ENCODE peak calls at places on chromosomes 12 and 14, in seven cellular contexts. One of them, this sample, is unnamed. For H3K9me3, the result is how much of the 10 kb centered on the place peaks cover.

GRCh38 chr12:20832911-20833310 is 22.4 kb downstream of the SLCO1B3 start:
- DNase-seq in IMR-90: no peak
- DNase-seq in heart right ventricle: no peak
- DNase-seq in breast epithelium: peak
- DNase-seq in psoas muscle: no peak
- DNase-seq in left ventricle myocardium inferior: no peak
- DNase-seq in cardiac muscle cell: no peak
- DNase-seq in this sample: no peak

GRCh38 chr14:46344327-46344937 is 307.1 kb downstream of the RPL10L start:
- DNase-seq in IMR-90: no peak
- DNase-seq in breast epithelium: no peak
- DNase-seq in cardiac muscle cell: peak
- DNase-seq in psoas muscle: no peak
- DNase-seq in heart right ventricle: no peak
- DNase-seq in left ventricle myocardium inferior: no peak
- DNase-seq in this sample: no peak

GRCh38 chr14:71006200-71006563 is 98.9 kb downstream of the PCNX1 start:
- DNase-seq in breast epithelium: no peak
- DNase-seq in psoas muscle: no peak
- DNase-seq in left ventricle myocardium inferior: no peak
- DNase-seq in IMR-90: peak
- DNase-seq in cardiac muscle cell: no peak
- DNase-seq in heart right ventricle: no peak
- DNase-seq in this sample: no peak

GRCh38 chr12:29176951-29177350 is 27.9 kb downstream of the FAR2 start:
- DNase-seq in left ventricle myocardium inferior: no peak
- DNase-seq in IMR-90: peak
- DNase-seq in heart right ventricle: no peak
- DNase-seq in breast epithelium: no peak
- DNase-seq in cardiac muscle cell: no peak
- DNase-seq in psoas muscle: no peak
- DNase-seq in this sample: no peak

GRCh38 chr14:38255408-38255672 is 553 bp downstream of the CLEC14A start:
- DNase-seq in breast epithelium: no peak
- DNase-seq in left ventricle myocardium inferior: peak
- DNase-seq in heart right ventricle: no peak
- DNase-seq in cardiac muscle cell: no peak
- DNase-seq in psoas muscle: no peak
- DNase-seq in IMR-90: no peak
- DNase-seq in this sample: no peak

GRCh38 chr14:35140718-35141581 is 18.6 kb downstream of the PRORP start:
- DNase-seq in cardiac muscle cell: no peak
- DNase-seq in breast epithelium: no peak
- DNase-seq in left ventricle myocardium inferior: no peak
- DNase-seq in IMR-90: peak
- DNase-seq in psoas muscle: no peak
- DNase-seq in heart right ventricle: no peak
- DNase-seq in this sample: no peak

GRCh38 chr12:112584266-112584722 is 165.5 kb downstream of the PTPN11 start:
- DNase-seq in left ventricle myocardium inferior: no peak
- DNase-seq in psoas muscle: no peak
- DNase-seq in breast epithelium: no peak
- DNase-seq in IMR-90: no peak
- DNase-seq in cardiac muscle cell: no peak
- DNase-seq in heart right ventricle: no peak
- DNase-seq in this sample: no peak

GRCh38 chr12:101619868-101620761 is 25.3 kb downstream of the MYBPC1 start:
- DNase-seq in heart right ventricle: no peak
- DNase-seq in psoas muscle: no peak
- DNase-seq in left ventricle myocardium inferior: no peak
- DNase-seq in breast epithelium: no peak
- DNase-seq in cardiac muscle cell: no peak
- DNase-seq in IMR-90: no peak
- DNase-seq in this sample: no peak

GRCh38 chr14:65370890-65371289 is 41.6 kb upstream of the FUT8 start:
- DNase-seq in left ventricle myocardium inferior: no peak
- DNase-seq in IMR-90: no peak
- DNase-seq in breast epithelium: no peak
- DNase-seq in cardiac muscle cell: no peak
- DNase-seq in heart right ventricle: no peak
- DNase-seq in psoas muscle: no peak
- DNase-seq in this sample: no peak

GRCh38 chr14:59293934-59294661 is 105.6 kb downstream of the DAAM1 start:
- DNase-seq in cardiac muscle cell: no peak
- DNase-seq in IMR-90: no peak
- DNase-seq in heart right ventricle: peak
- DNase-seq in left ventricle myocardium inferior: peak
- DNase-seq in psoas muscle: no peak
- DNase-seq in breast epithelium: no peak
- DNase-seq in this sample: no peak

GRCh38 chr12:47999816-48000215 is 4.5 kb downstream of the COL2A1 start:
- DNase-seq in psoas muscle: no peak
- DNase-seq in cardiac muscle cell: no peak
- DNase-seq in IMR-90: no peak
- DNase-seq in breast epithelium: no peak
- DNase-seq in left ventricle myocardium inferior: no peak
- DNase-seq in heart right ventricle: no peak
- DNase-seq in this sample: no peak

GRCh38 chr14:50531595-50532501 is 521 bp downstream of the MAP4K5 start:
- DNase-seq in cardiac muscle cell: peak
- DNase-seq in IMR-90: peak
- DNase-seq in psoas muscle: peak
- DNase-seq in left ventricle myocardium inferior: peak
- DNase-seq in breast epithelium: peak
- DNase-seq in heart right ventricle: peak
- DNase-seq in this sample: no peak

GRCh38 chr14:93056166-93056839 is 59.4 kb downstream of the ITPK1 start:
- DNase-seq in heart right ventricle: no peak
- DNase-seq in left ventricle myocardium inferior: no peak
- DNase-seq in psoas muscle: no peak
- DNase-seq in breast epithelium: no peak
- DNase-seq in IMR-90: no peak
- DNase-seq in cardiac muscle cell: no peak
- DNase-seq in this sample: no peak

GRCh38 chr12:108962256-108962655 is 58.6 kb downstream of the SVOP start:
- DNase-seq in cardiac muscle cell: no peak
- DNase-seq in left ventricle myocardium inferior: no peak
- DNase-seq in heart right ventricle: no peak
- DNase-seq in psoas muscle: no peak
- DNase-seq in IMR-90: no peak
- DNase-seq in breast epithelium: no peak
- DNase-seq in this sample: no peak

GRCh38 chr12:90854136-90854689 is 100.8 kb downstream of the CCER1 start:
- DNase-seq in breast epithelium: no peak
- DNase-seq in IMR-90: peak
- DNase-seq in left ventricle myocardium inferior: no peak
- DNase-seq in cardiac muscle cell: peak
- DNase-seq in psoas muscle: no peak
- DNase-seq in heart right ventricle: no peak
- DNase-seq in this sample: no peak

GRCh38 chr12:90611048-90611447 is 343.9 kb downstream of the CCER1 start:
- DNase-seq in cardiac muscle cell: no peak
- DNase-seq in heart right ventricle: no peak
- DNase-seq in breast epithelium: no peak
- DNase-seq in IMR-90: no peak
- DNase-seq in psoas muscle: no peak
- DNase-seq in left ventricle myocardium inferior: no peak
- DNase-seq in this sample: no peak

GRCh38 chr14:99256483-99256874 is 15.5 kb downstream of the BCL11B start:
- DNase-seq in breast epithelium: no peak
- DNase-seq in IMR-90: no peak
- DNase-seq in left ventricle myocardium inferior: no peak
- DNase-seq in heart right ventricle: no peak
- DNase-seq in psoas muscle: no peak
- DNase-seq in cardiac muscle cell: no peak
- DNase-seq in this sample: no peak

GRCh38 chr12:47636908-47637780 is 68.7 kb downstream of the RPAP3 start:
- DNase-seq in IMR-90: no peak
- DNase-seq in psoas muscle: peak
- DNase-seq in left ventricle myocardium inferior: peak
- DNase-seq in heart right ventricle: peak
- DNase-seq in breast epithelium: no peak
- DNase-seq in cardiac muscle cell: no peak
- DNase-seq in this sample: no peak

GRCh38 chr14:76073732-76074131 is 78.0 kb upstream of the GPATCH2L start:
- DNase-seq in left ventricle myocardium inferior: no peak
- DNase-seq in cardiac muscle cell: no peak
- DNase-seq in IMR-90: no peak
- DNase-seq in breast epithelium: no peak
- DNase-seq in psoas muscle: no peak
- DNase-seq in heart right ventricle: no peak
- DNase-seq in this sample: no peak

GRCh38 chr14:37172024-37172869 is at the start of gene SLC25A21:
- DNase-seq in left ventricle myocardium inferior: peak
- DNase-seq in IMR-90: peak
- DNase-seq in cardiac muscle cell: peak
- DNase-seq in psoas muscle: peak
- DNase-seq in heart right ventricle: peak
- DNase-seq in breast epithelium: peak
- DNase-seq in this sample: no peak

GRCh38 chr12:14953752-14954151 is 7.6 kb downstream of the ARHGDIB start:
- DNase-seq in IMR-90: no peak
- DNase-seq in heart right ventricle: no peak
- DNase-seq in left ventricle myocardium inferior: no peak
- DNase-seq in cardiac muscle cell: no peak
- DNase-seq in breast epithelium: no peak
- DNase-seq in psoas muscle: no peak
- DNase-seq in this sample: no peak

GRCh38 chr12:105212431-105212830 is 23.5 kb downstream of the APPL2 start:
- DNase-seq in psoas muscle: no peak
- DNase-seq in breast epithelium: no peak
- DNase-seq in IMR-90: peak
- DNase-seq in cardiac muscle cell: no peak
- DNase-seq in left ventricle myocardium inferior: no peak
- DNase-seq in heart right ventricle: no peak
- DNase-seq in this sample: no peak

GRCh38 chr14:105944632-105945610 is 418.5 kb downstream of the TMEM121 start:
- DNase-seq in heart right ventricle: peak
- DNase-seq in left ventricle myocardium inferior: peak
- DNase-seq in IMR-90: no peak
- DNase-seq in breast epithelium: peak
- DNase-seq in cardiac muscle cell: no peak
- DNase-seq in psoas muscle: peak
- DNase-seq in this sample: no peak

GRCh38 chr14:23071975-23072539 is 14.7 kb upstream of the CDH24 start:
- DNase-seq in psoas muscle: no peak
- DNase-seq in cardiac muscle cell: peak
- DNase-seq in breast epithelium: no peak
- DNase-seq in heart right ventricle: no peak
- DNase-seq in left ventricle myocardium inferior: no peak
- DNase-seq in IMR-90: no peak
- DNase-seq in this sample: no peak

GRCh38 chr12:33926095-33926494 is 96.2 kb upstream of the ALG10 start:
- DNase-seq in heart right ventricle: no peak
- DNase-seq in breast epithelium: no peak
- DNase-seq in IMR-90: no peak
- DNase-seq in psoas muscle: no peak
- DNase-seq in cardiac muscle cell: no peak
- DNase-seq in left ventricle myocardium inferior: no peak
- DNase-seq in this sample: no peak
- TF ChIP-seq CTCF in heart right ventricle: no peak
- TF ChIP-seq CTCF in breast epithelium: no peak
- TF ChIP-seq CTCF in IMR-90: no peak
- TF ChIP-seq CTCF in psoas muscle: no peak
- TF ChIP-seq CTCF in cardiac muscle cell: no peak
- TF ChIP-seq CTCF in left ventricle myocardium inferior: no peak
- TF ChIP-seq CTCF in this sample: no peak

GRCh38 chr12:121783771-121784170 is 9.7 kb downstream of the RHOF start:
- DNase-seq in IMR-90: no peak
- DNase-seq in cardiac muscle cell: no peak
- DNase-seq in psoas muscle: no peak
- DNase-seq in heart right ventricle: no peak
- DNase-seq in left ventricle myocardium inferior: no peak
- DNase-seq in breast epithelium: no peak
- DNase-seq in this sample: no peak
- H3K9me3 ChIP-seq in IMR-90: under half
- H3K9me3 ChIP-seq in cardiac muscle cell: under half
- H3K9me3 ChIP-seq in psoas muscle: under half
- H3K9me3 ChIP-seq in heart right ventricle: under half
- H3K9me3 ChIP-seq in left ventricle myocardium inferior: under half
- H3K9me3 ChIP-seq in breast epithelium: under half
- H3K9me3 ChIP-seq in this sample: under half

DNA sequence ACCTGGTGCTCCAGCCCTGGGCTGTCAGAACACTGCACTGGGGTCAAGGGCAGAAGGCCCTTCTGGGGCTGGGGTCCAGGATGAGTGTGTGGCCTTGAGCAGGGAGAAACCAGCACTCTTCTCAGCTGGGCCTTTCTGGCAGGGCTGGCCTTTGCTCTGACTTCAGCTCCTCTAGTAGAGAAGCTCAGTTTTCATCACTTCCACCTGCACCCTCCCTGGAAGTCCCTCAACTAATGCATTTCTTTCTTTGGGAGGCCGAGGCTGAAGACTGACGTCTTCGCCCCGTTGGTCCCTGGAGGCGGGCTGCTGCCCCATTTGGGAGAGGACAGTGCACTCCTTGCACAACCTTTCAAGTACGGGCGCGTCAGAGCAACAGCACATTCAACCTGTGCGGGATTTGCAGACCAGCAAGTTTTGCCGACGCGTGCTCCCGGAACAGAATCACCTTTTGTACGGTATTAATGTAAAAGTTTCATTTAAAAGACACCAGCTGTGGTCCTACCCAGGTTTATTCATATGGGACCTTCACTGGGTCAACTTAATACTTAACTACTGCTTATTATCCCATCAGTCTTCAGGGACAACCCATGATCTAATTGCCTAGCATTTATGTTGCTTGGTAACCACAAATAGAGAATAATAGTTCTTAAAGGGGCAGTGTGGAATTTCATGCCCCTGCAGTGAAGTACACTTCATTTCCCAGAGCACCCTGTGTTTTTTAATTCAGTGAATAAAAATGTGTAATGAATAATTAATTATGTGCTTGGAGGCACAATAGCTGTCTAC is 134.9 kb upstream of the VRK1 start:
- DNase-seq in psoas muscle: no peak
- DNase-seq in left ventricle myocardium inferior: no peak
- DNase-seq in cardiac muscle cell: no peak
- DNase-seq in IMR-90: no peak
- DNase-seq in breast epithelium: no peak
- DNase-seq in heart right ventricle: no peak
- DNase-seq in this sample: peak
- H3K4me3 ChIP-seq in psoas muscle: no peak
- H3K4me3 ChIP-seq in left ventricle myocardium inferior: no peak
- H3K4me3 ChIP-seq in cardiac muscle cell: no peak
- H3K4me3 ChIP-seq in IMR-90: no peak
- H3K4me3 ChIP-seq in breast epithelium: no peak
- H3K4me3 ChIP-seq in heart right ventricle: no peak
- H3K4me3 ChIP-seq in this sample: no peak

DNA sequence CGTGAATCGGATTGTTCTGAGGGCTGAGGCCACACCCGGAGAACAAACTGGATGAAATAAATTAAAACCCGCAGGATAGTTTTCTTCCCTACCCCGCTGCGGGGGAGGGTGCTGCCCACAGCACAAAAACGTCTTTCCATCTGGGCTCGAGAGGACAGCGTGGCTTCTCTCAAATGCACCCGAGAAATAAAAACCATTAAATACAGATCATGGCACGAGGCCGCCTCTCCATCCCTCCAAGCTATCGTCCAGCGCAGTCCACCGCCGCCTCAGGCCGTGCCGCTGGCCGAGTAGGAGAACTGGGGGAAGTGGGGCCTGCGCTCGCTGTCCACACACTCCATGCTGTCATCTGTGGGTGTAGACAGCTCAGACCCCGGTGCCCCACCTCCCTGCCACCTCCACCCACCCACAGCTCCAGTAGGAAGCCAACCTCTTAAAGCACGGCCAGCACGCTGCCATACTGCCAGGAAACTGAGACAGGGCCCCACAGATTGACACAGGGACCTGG is 17.2 kb downstream of the SIVA1 start:
- DNase-seq in cardiac muscle cell: no peak
- DNase-seq in IMR-90: no peak
- DNase-seq in psoas muscle: no peak
- DNase-seq in breast epithelium: no peak
- DNase-seq in left ventricle myocardium inferior: no peak
- DNase-seq in heart right ventricle: peak
- DNase-seq in this sample: no peak
- TF ChIP-seq CTCF in cardiac muscle cell: no peak
- TF ChIP-seq CTCF in IMR-90: no peak
- TF ChIP-seq CTCF in psoas muscle: no peak
- TF ChIP-seq CTCF in breast epithelium: no peak
- TF ChIP-seq CTCF in left ventricle myocardium inferior: no peak
- TF ChIP-seq CTCF in heart right ventricle: no peak
- TF ChIP-seq CTCF in this sample: no peak